ENCODE peak calls at places on chromosomes 5 and 9, in six cellular contexts. V is HL-60, X is BE2C, U is HFF-Myc, N is tibial artery, Q is heart right ventricle. B is an unnamed sample.

GRCh38 chr9:95265960-95266359 is 51.5 kb downstream of the FANCC start:
- DNase-seq in V (no peak), X (no peak), U (no peak), N (no peak), Q (no peak), B (no peak)

GRCh38 chr5:89208392-89208791 is 325.4 kb upstream of the MEF2C start:
- DNase-seq in V (no peak), X (no peak), U (no peak), N (no peak), Q (no peak), B (no peak)

GRCh38 chr5:181170996-181171395 is 23.6 kb downstream of the OR2V2 start:
- DNase-seq in V (no peak), X (no peak), U (no peak), N (no peak), Q (no peak), B (no peak)

GRCh38 chr5:33401482-33402390 is 39.0 kb upstream of the TARS1 start:
- DNase-seq in V (no peak), X (no peak), U (peak), N (no peak), Q (no peak), B (no peak)

GRCh38 chr5:93583799-93584530 is 943 bp downstream of the NR2F1 start:
- DNase-seq in V (no peak), X (peak), U (no peak), N (no peak), Q (no peak), B (no peak)

GRCh38 chr9:125743687-125744428 is 3.3 kb upstream of the PBX3 start:
- DNase-seq in V (no peak), X (no peak), U (no peak), N (no peak), Q (no peak), B (no peak)

GRCh38 chr5:38515648-38516047 is 40.8 kb downstream of the LIFR start:
- DNase-seq in V (no peak), X (peak), U (no peak), N (no peak), Q (no peak), B (no peak)

GRCh38 chr5:9820696-9821449 is 190.7 kb upstream of the TAS2R1 start:
- DNase-seq in V (no peak), X (no peak), U (peak), N (no peak), Q (no peak), B (no peak)

GRCh38 chr9:81964216-81965171 is 21.2 kb downstream of the SPATA31D3 start:
- DNase-seq in V (no peak), X (no peak), U (peak), N (no peak), Q (no peak), B (no peak)

GRCh38 chr5:107486489-107486888 is 184.2 kb downstream of the EFNA5 start:
- DNase-seq in V (peak), X (no peak), U (no peak), N (no peak), Q (no peak), B (no peak)

GRCh38 chr5:124891179-124891578 is 144.7 kb upstream of the ZNF608 start:
- DNase-seq in V (no peak), X (no peak), U (no peak), N (no peak), Q (no peak), B (no peak)
- H3K4me3 ChIP-seq in V (no peak), X (no peak), U (no peak), N (no peak), Q (no peak), B (no peak)

GRCh38 chr9:35909274-35909673 is at the start of gene SPAAR:
- DNase-seq in V (no peak), X (no peak), U (no peak), N (no peak), Q (peak), B (no peak)

GRCh38 chr9:35909687-35910612 is 660 bp downstream of the SPAAR start:
- DNase-seq in V (no peak), X (no peak), U (no peak), N (no peak), Q (no peak), B (no peak)

GRCh38 chr9:35912791-35913400 is 3.6 kb downstream of the SPAAR start:
- DNase-seq in V (no peak), X (peak), U (no peak), N (no peak), Q (no peak), B (no peak)

GRCh38 chr9:35911690-35912089 is 2.4 kb downstream of the SPAAR start:
- DNase-seq in V (no peak), X (no peak), U (no peak), N (no peak), Q (no peak), B (no peak)

DNA sequence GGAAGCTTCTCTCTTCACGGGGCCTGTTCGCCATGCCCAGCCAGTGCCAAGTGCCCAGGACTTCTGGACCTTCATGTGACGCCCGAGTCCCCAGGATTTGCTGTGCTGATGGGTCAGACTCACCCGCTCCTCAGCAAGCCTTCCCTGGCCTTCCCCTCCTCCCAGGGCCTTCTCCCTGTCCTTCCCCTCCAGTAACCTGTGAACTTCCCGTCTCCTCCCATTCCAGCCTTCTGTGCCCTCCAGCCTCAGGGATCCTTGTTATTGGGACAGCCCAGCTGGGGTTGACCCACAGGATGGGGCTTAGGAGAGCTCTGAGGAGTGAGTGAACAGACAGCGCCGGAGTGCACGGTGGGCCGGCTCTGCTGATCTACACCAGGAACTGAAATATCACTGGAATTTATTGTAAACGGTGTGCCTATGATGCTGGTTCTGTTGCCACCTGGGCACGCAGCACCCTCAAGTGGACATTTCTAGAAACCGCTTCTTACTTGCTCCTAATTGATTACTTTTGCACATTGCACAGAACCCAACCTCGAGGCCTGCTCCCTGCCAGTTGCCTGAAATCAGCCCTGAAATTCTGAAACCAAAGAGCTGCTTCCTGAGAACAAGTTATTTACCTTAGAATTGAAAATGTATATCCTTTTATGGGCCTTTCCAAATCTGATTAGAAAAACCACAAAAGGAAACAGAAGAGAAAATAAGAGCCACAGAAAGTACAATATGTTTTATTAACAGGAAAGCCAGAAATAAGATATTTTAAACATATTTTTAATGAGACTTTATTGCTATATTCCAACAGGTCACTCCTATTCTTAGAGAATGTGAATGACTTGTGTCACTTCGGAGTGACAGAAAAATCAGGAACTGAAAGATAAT is 1.6 kb downstream of the SPAAR start:
- DNase-seq in V (peak), X (peak), U (peak), N (no peak), Q (no peak), B (no peak)
- TF ChIP-seq CTCF in V (peak), X (peak), U (peak), N (no peak), Q (peak), B (peak)

GRCh38 chr5:17020586-17021362 is 84.7 kb upstream of the MYO10 start:
- DNase-seq in V (no peak), X (no peak), U (no peak), N (no peak), Q (no peak), B (no peak)
- H3K4me3 ChIP-seq in V (no peak), X (no peak), U (peak), N (no peak), Q (no peak), B (no peak)

GRCh38 chr5:79924936-79925893 is 65.8 kb downstream of the MTX3 start:
- DNase-seq in V (no peak), X (no peak), U (no peak), N (no peak), Q (no peak), B (no peak)
- TF ChIP-seq CTCF in V (no peak), X (peak), U (peak), N (no peak), Q (no peak), B (no peak)

GRCh38 chr5:643351-643801 is 31.2 kb downstream of the CEP72 start:
- DNase-seq in V (no peak), X (no peak), U (no peak), N (no peak), Q (no peak), B (no peak)

GRCh38 chr5:642481-642880 is 30.3 kb downstream of the CEP72 start:
- DNase-seq in V (no peak), X (no peak), U (no peak), N (no peak), Q (no peak), B (no peak)

GRCh38 chr5:644509-644908 is 32.4 kb downstream of the CEP72 start:
- DNase-seq in V (no peak), X (no peak), U (no peak), N (no peak), Q (no peak), B (no peak)

GRCh38 chr5:644971-645370 is 32.8 kb downstream of the CEP72 start:
- DNase-seq in V (no peak), X (no peak), U (no peak), N (no peak), Q (no peak), B (no peak)

GRCh38 chr5:643811-644271 is 31.7 kb downstream of the CEP72 start:
- DNase-seq in V (no peak), X (no peak), U (no peak), N (no peak), Q (no peak), B (no peak)
- H3K4me3 ChIP-seq in V (no peak), X (no peak), U (no peak), N (no peak), Q (no peak), B (no peak)

B was measured in left lung.